ENCODE peak calls at places on chromosome 2, in seven cellular contexts. X is transverse colon; B is left ventricle myocardium inferior; U is CD8-positive, alpha-beta T cell; S is colonic mucosa; W is GM23338; M is psoas muscle. L is an unnamed sample. For H3K4me1, the result is how much of the 10 kb centered on the place peaks cover.

GRCh38 chr2:603427-603826 is 73.8 kb downstream of the TMEM18 start:
- DNase-seq in M (no peak), X (no peak), U (no peak), W (no peak), S (no peak), B (no peak), L (no peak)

GRCh38 chr2:5164806-5165525 is 527.2 kb upstream of the SOX11 start:
- DNase-seq in M (no peak), B (no peak), W (no peak), X (no peak), S (no peak), U (no peak), L (no peak)

GRCh38 chr2:240947176-240947575 is 41.0 kb downstream of the CROCC2 start:
- DNase-seq in W (no peak), B (peak), X (peak), S (no peak), U (no peak), M (no peak), L (no peak)

GRCh38 chr2:169664600-169664977 is 29.6 kb downstream of the CFAP210 start:
- DNase-seq in B (no peak), S (no peak), W (no peak), X (no peak), U (no peak), M (no peak), L (no peak)

GRCh38 chr2:184558713-184559464 is 39.4 kb upstream of the ZNF804A start:
- DNase-seq in W (no peak), S (no peak), U (no peak), X (no peak), M (no peak), B (no peak), L (no peak)

GRCh38 chr2:127226520-127227263 is 6.6 kb upstream of the CYP27C1 start:
- DNase-seq in U (no peak), W (no peak), X (peak), S (peak), B (no peak), M (no peak), L (peak)

GRCh38 chr2:105287692-105288091 is 41.8 kb downstream of the TGFBRAP1 start:
- DNase-seq in M (no peak), W (peak), S (peak), U (no peak), B (no peak), X (peak), L (no peak)

GRCh38 chr2:45938649-45939511 is 287.4 kb downstream of the PRKCE start:
- DNase-seq in S (peak), B (peak), W (peak), X (peak), M (peak), U (no peak), L (peak)

GRCh38 chr2:1546901-1547300 is 133.6 kb downstream of the TPO start:
- DNase-seq in B (no peak), M (no peak), U (no peak), S (no peak), X (no peak), W (no peak), L (no peak)

GRCh38 chr2:47506436-47506835 is 103.5 kb downstream of the MSH2 start:
- DNase-seq in U (no peak), X (no peak), B (no peak), S (no peak), W (no peak), M (no peak), L (no peak)

GRCh38 chr2:64214281-64215115 is 70.3 kb upstream of the PELI1 start:
- DNase-seq in W (no peak), B (no peak), U (no peak), S (peak), M (no peak), X (peak), L (no peak)
- H3K4me1 ChIP-seq in W (under half), B (under half), U (under half), S (under half), M (under half), X (under half), L (under half)

GRCh38 chr2:198231562-198231961 is 427.2 kb downstream of the PLCL1 start:
- DNase-seq in U (no peak), S (no peak), M (no peak), B (no peak), X (no peak), W (no peak), L (no peak)
- H3K4me3 ChIP-seq in U (no peak), S (no peak), M (no peak), B (no peak), X (no peak), W (no peak), L (no peak)

GRCh38 chr2:224143521-224143920 is 104.4 kb upstream of the SERPINE2 start:
- DNase-seq in X (no peak), U (no peak), M (no peak), S (no peak), W (no peak), B (no peak), L (no peak)

GRCh38 chr2:224142397-224143312 is 103.6 kb upstream of the SERPINE2 start:
- DNase-seq in X (no peak), B (no peak), M (no peak), S (no peak), U (no peak), W (no peak), L (no peak)

GRCh38 chr2:224147174-224147573 is 108.1 kb upstream of the SERPINE2 start:
- DNase-seq in U (no peak), M (no peak), S (peak), B (no peak), W (no peak), X (peak), L (no peak)

GRCh38 chr2:224146356-224147160 is 107.5 kb upstream of the SERPINE2 start:
- DNase-seq in X (peak), S (no peak), U (no peak), B (no peak), M (no peak), W (no peak), L (no peak)

DNA sequence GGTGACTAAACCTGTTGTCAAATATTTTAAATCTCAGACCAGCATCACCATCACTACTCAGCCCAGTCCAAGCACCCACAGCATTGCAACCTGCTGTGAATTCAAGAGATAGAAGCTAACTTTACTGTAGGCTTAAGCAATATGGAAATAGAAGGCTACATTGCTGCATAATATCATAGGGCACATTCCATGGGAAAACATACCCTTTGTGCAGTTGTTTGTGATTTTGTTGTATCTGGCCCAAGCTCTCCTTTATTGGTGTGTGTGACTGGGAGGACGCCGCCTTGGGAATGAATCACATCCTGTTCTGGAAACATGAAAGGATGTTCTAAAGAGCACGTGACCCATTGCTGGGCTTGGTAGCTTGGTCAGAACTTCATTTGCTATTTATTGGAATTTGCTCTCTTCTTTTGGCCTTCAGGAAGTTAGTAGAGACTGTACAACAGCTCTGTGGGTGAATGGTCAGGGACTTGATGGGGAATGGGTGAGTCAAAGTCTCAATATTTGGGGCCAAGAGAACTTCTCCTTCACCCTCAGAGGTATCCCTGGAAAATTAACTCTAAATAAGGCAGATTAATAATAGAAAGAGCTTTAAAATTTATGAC is 106.8 kb upstream of the SERPINE2 start:
- DNase-seq in B (no peak), X (peak), U (no peak), W (no peak), M (no peak), S (peak), L (no peak)
- H3K27ac ChIP-seq in B (peak), X (peak), U (no peak), W (no peak), M (no peak), S (peak), L (no peak)

GRCh38 chr2:224325941-224326340 is 76.0 kb downstream of the FAM124B start:
- DNase-seq in S (no peak), B (no peak), W (no peak), X (no peak), U (no peak), M (no peak), L (no peak)
- H3K4me1 ChIP-seq in S (under half), B (under half), W (under half), X (under half), U (under half), M (under half), L (under half)

DNA sequence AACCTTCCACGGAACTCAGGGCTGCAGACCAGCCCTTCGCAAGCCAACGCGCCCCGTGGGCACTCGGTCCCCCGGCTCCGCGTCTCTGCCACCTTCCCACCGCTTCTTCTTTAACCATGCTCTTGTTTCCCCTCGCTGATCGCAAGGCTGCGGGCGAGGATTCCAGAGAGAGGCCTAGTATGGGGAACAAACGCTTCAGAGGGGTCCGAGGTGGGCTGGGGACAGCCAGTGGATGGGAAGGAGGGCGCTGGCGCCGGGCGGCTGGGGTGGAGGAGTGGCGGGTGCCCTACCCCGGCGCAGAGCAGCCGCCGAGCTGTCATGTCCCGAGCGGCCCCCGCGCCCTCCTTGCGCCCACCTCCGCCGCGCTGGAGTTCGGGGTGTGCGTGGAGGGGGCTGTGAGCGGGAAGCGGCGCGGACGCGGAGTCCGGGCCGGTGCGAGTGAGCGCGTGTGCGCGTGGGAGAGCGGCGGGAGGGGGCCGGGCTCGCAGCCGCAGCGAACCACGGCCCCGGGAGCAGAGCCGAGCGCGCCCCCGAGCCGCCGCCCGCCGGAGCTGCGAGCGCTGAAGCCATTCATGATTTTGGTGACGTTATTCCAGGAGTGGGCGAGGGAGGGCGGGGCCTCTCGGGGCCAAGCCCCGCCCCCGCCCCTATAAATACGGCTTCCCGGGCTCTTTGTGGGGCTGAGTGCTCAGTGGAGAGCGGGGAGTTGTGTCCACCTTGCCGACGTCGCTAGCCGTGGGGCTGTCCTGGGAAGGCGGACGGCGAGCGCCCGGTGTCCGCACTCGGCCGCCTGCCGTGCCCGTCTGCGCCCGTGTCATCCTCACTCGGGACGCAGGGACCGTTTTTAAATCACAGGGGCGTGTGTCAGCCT is at the start of gene LBH:
- DNase-seq in S (peak), U (peak), W (peak), B (peak), X (peak), M (peak), L (peak)
- H3K4me3 ChIP-seq in S (peak), U (peak), W (peak), B (peak), X (peak), M (peak), L (peak)

DNA sequence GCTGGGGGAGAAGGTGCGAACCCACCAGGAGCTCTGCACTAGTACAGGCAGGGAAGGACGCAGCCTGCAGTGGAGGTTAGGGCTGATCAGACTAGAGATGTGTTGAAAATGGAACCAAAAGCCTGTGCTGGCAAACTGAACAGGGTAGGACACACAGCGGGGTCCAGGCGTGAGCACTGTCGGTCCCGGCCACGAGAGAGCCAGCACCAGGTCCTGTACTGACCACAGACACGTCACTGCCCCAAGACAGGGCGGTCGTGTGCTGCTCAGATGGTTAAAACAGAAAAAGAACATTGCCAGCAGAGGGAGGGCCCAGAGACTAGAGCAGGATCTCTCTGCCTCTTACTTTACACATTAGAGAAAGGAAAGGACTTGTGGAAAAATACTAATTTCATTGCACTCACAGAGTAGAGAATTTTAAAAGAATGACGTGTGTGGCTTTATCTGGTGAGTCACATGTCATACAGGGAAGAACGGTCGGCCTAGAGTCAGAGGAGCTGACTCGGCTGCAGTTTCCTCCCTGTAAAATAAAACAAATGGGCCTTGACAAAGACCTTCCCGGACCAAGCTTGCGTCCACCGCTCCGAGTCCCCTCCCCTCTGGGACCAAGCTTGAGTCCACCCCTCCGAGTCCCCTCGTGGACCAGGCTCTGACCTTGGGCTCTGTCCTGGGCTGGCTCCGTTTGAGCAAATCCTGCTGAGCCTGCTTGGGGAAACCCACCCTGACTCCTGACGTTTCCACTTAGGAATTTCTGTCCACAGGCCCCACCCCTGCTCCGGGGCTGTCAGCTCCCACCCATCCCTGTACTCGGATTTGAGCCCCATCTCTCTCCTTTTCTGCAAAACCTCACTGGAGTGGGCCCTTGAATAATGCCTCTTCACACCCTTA is 16.7 kb upstream of the ADI1 start:
- DNase-seq in U (no peak), W (no peak), B (peak), S (peak), X (peak), M (peak), L (peak)
- H3K27ac ChIP-seq in U (peak), W (peak), B (peak), S (peak), X (peak), M (peak), L (peak)